ENCODE peak calls at places on chromosomes 3 and 15, in four cellular contexts. One of them, this sample, is unnamed. For H3K4me1, the result is how much of the 10 kb centered on the place peaks cover.

GRCh38 chr3:76040946-76041345 is 255.6 kb upstream of the ZNF717 start:
- DNase-seq in aorta: no peak
- DNase-seq in lung: no peak
- DNase-seq in lower lobe of right lung: no peak
- DNase-seq in this sample: no peak

GRCh38 chr15:72340366-72340765 is 20.4 kb upstream of the CELF6 start:
- DNase-seq in lower lobe of right lung: no peak
- DNase-seq in aorta: no peak
- DNase-seq in lung: no peak
- DNase-seq in this sample: no peak

GRCh38 chr3:124707667-124708066 is 22.6 kb upstream of the UMPS start:
- DNase-seq in lower lobe of right lung: no peak
- DNase-seq in aorta: no peak
- DNase-seq in lung: no peak
- DNase-seq in this sample: no peak

GRCh38 chr3:31966978-31967592 is 14.0 kb downstream of the OSBPL10 start:
- DNase-seq in lower lobe of right lung: no peak
- DNase-seq in lung: no peak
- DNase-seq in aorta: no peak
- DNase-seq in this sample: no peak

GRCh38 chr15:78389356-78389755 is 48.7 kb upstream of the IREB2 start:
- DNase-seq in lung: no peak
- DNase-seq in aorta: no peak
- DNase-seq in lower lobe of right lung: no peak
- DNase-seq in this sample: no peak

GRCh38 chr15:56099311-56099710 is 105.9 kb upstream of the NEDD4 start:
- DNase-seq in lower lobe of right lung: no peak
- DNase-seq in aorta: no peak
- DNase-seq in lung: no peak
- DNase-seq in this sample: no peak

GRCh38 chr3:175129126-175129525 is 270.0 kb downstream of the NAALADL2 start:
- DNase-seq in lower lobe of right lung: no peak
- DNase-seq in aorta: no peak
- DNase-seq in lung: no peak
- DNase-seq in this sample: no peak

GRCh38 chr3:73229036-73229435 is 167.6 kb downstream of the EBLN2 start:
- DNase-seq in lung: no peak
- DNase-seq in lower lobe of right lung: no peak
- DNase-seq in aorta: no peak
- DNase-seq in this sample: no peak

GRCh38 chr15:92869263-92869940 is 30.7 kb upstream of the CHD2 start:
- DNase-seq in lower lobe of right lung: no peak
- DNase-seq in lung: no peak
- DNase-seq in aorta: no peak
- DNase-seq in this sample: no peak

GRCh38 chr3:25448750-25449684 is 21.0 kb downstream of the RARB start:
- DNase-seq in lung: peak
- DNase-seq in aorta: peak
- DNase-seq in lower lobe of right lung: peak
- DNase-seq in this sample: peak

GRCh38 chr15:90142216-90143175 is 40.2 kb upstream of the IDH2 start:
- DNase-seq in lower lobe of right lung: peak
- DNase-seq in aorta: no peak
- DNase-seq in lung: no peak
- DNase-seq in this sample: no peak

GRCh38 chr3:100155105-100155504 is 40.8 kb upstream of the FILIP1L start:
- DNase-seq in lower lobe of right lung: no peak
- DNase-seq in aorta: no peak
- DNase-seq in lung: no peak
- DNase-seq in this sample: no peak

GRCh38 chr3:32457971-32458471 is 44.6 kb downstream of the CMTM6 start:
- DNase-seq in lung: no peak
- DNase-seq in aorta: no peak
- DNase-seq in lower lobe of right lung: no peak
- DNase-seq in this sample: no peak

GRCh38 chr15:100255644-100256043 is 86.1 kb downstream of the ADAMTS17 start:
- DNase-seq in aorta: no peak
- DNase-seq in lung: no peak
- DNase-seq in lower lobe of right lung: no peak
- DNase-seq in this sample: no peak

GRCh38 chr3:170528731-170529130 is 57.1 kb downstream of the SLC7A14 start:
- DNase-seq in lower lobe of right lung: no peak
- DNase-seq in lung: no peak
- DNase-seq in aorta: no peak
- DNase-seq in this sample: no peak

GRCh38 chr15:48084759-48085420 is 35.9 kb upstream of the SLC24A5 start:
- DNase-seq in lower lobe of right lung: no peak
- DNase-seq in aorta: no peak
- DNase-seq in lung: no peak
- DNase-seq in this sample: no peak

GRCh38 chr3:61733866-61734265 is 172.5 kb downstream of the PTPRG start:
- DNase-seq in aorta: no peak
- DNase-seq in lung: no peak
- DNase-seq in lower lobe of right lung: no peak
- DNase-seq in this sample: no peak

GRCh38 chr3:31815631-31816440 is 165.2 kb downstream of the OSBPL10 start:
- DNase-seq in lower lobe of right lung: no peak
- DNase-seq in aorta: no peak
- DNase-seq in lung: no peak
- DNase-seq in this sample: no peak

GRCh38 chr3:45473841-45474240 is 85.5 kb downstream of the LARS2 start:
- DNase-seq in lower lobe of right lung: no peak
- DNase-seq in aorta: no peak
- DNase-seq in lung: no peak
- DNase-seq in this sample: no peak

GRCh38 chr15:70269991-70270751 is 172.5 kb upstream of the TLE3 start:
- DNase-seq in lower lobe of right lung: no peak
- DNase-seq in lung: no peak
- DNase-seq in aorta: peak
- DNase-seq in this sample: peak

GRCh38 chr3:59774613-59775012 is 724.8 kb upstream of the CFAP20DC start:
- DNase-seq in lung: no peak
- DNase-seq in aorta: no peak
- DNase-seq in lower lobe of right lung: no peak
- DNase-seq in this sample: no peak

GRCh38 chr3:98002717-98003116 is 30.5 kb upstream of the RIOX2 start:
- DNase-seq in lung: no peak
- DNase-seq in aorta: no peak
- DNase-seq in lower lobe of right lung: no peak
- DNase-seq in this sample: no peak

GRCh38 chr3:76024640-76025039 is 239.3 kb upstream of the ZNF717 start:
- DNase-seq in aorta: no peak
- DNase-seq in lower lobe of right lung: no peak
- DNase-seq in lung: no peak
- DNase-seq in this sample: no peak

GRCh38 chr3:61866961-61867461 is 305.6 kb downstream of the PTPRG start:
- DNase-seq in aorta: no peak
- DNase-seq in lung: no peak
- DNase-seq in lower lobe of right lung: no peak
- DNase-seq in this sample: no peak

GRCh38 chr3:43330981-43331380 is 44.6 kb downstream of the SNRK start:
- DNase-seq in lower lobe of right lung: no peak
- DNase-seq in aorta: no peak
- DNase-seq in lung: no peak
- DNase-seq in this sample: no peak

GRCh38 chr3:122353901-122354401 is 28.9 kb downstream of the CSTA start:
- DNase-seq in aorta: no peak
- DNase-seq in lung: no peak
- DNase-seq in lower lobe of right lung: no peak
- DNase-seq in this sample: no peak

GRCh38 chr15:45375836-45376235 is 2.5 kb downstream of the GATM start:
- DNase-seq in lung: no peak
- DNase-seq in aorta: no peak
- DNase-seq in lower lobe of right lung: no peak
- DNase-seq in this sample: no peak

GRCh38 chr3:74663178-74663577 is 48.7 kb upstream of the CNTN3 start:
- DNase-seq in lung: no peak
- DNase-seq in lower lobe of right lung: no peak
- DNase-seq in aorta: no peak
- DNase-seq in this sample: no peak

GRCh38 chr3:74537164-74537563 is 77.3 kb downstream of the CNTN3 start:
- DNase-seq in lower lobe of right lung: no peak
- DNase-seq in aorta: peak
- DNase-seq in lung: no peak
- DNase-seq in this sample: no peak

GRCh38 chr15:34584321-34584668 is 844 bp upstream of the GOLGA8B start:
- DNase-seq in lower lobe of right lung: no peak
- DNase-seq in aorta: no peak
- DNase-seq in lung: no peak
- DNase-seq in this sample: no peak

GRCh38 chr3:143083781-143084180 is 35.8 kb upstream of the CHST2 start:
- DNase-seq in lower lobe of right lung: no peak
- DNase-seq in lung: no peak
- DNase-seq in aorta: no peak
- DNase-seq in this sample: no peak

GRCh38 chr15:90889736-90890456 is 5.6 kb downstream of the FES start:
- DNase-seq in lung: no peak
- DNase-seq in aorta: no peak
- DNase-seq in lower lobe of right lung: no peak
- DNase-seq in this sample: no peak

DNA sequence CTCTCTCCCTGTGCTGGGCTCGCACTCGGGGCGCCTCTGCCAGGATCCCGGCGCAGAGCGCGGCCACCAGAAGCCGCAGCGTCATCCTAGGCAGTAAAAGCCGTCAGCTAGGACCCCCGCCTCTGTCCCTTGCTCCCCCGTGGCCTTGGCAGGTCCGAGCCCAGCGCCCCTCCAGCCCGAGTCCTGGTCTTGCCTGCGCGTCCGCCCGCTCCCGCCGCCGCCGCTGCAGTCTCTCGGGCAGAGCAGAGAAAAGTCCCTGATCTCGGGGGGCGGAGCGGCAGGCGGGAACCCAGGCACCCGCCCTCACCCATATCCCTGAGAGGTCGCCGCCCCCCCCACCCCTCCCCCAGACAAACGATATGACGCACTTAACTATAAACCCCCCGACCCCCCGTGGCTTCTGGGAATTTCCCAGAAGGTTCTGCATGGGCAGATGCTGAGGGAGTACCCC is at the start of gene COL7A1:
- DNase-seq in lung: no peak
- DNase-seq in aorta: no peak
- DNase-seq in lower lobe of right lung: no peak
- DNase-seq in this sample: no peak
- H3K4me3 ChIP-seq in lung: no peak
- H3K4me3 ChIP-seq in aorta: peak
- H3K4me3 ChIP-seq in lower lobe of right lung: peak
- H3K4me3 ChIP-seq in this sample: no peak

DNA sequence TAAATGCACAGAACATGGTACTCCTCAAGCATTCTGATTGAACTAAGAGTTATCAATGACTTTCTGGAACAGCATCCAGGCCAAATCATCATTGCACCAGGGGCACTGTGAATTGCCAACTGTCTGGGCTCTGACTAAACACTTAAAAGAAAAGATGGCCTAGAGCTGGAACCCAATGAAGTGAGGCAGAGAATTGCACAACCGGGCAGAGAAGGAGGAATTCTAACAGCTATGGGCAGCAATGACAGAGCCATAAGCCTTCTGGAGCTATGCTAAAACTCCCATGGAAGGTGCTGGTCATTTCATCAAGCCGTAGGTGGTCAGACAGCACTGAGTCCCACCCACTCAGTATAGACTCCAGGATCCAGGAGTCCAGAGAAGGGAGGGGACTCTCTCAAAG is 48.1 kb upstream of the OXTR start:
- DNase-seq in lung: no peak
- DNase-seq in aorta: no peak
- DNase-seq in lower lobe of right lung: no peak
- DNase-seq in this sample: no peak
- H3K4me1 ChIP-seq in lung: under half
- H3K4me1 ChIP-seq in aorta: under half
- H3K4me1 ChIP-seq in lower lobe of right lung: under half
- H3K4me1 ChIP-seq in this sample: under half

DNA sequence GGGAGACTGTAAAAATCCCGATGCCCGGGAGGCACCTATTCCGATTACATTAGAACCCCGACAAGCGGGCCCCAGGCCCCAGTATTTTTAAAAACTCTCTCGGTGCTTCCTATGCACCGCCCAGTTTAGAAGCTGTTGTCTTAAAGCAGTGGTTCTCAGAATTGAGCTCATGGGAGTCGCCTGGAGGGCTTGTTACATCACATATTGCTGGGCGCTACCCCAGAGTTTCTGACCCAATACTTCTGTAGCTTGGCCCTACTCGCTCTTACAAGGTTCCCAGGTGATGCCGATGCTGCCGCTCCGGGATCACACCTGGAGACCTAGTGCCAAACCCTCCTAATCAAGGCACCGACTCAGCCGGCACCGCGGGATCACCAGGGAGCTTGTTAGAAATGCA is 35.2 kb downstream of the CPN2 start:
- DNase-seq in lower lobe of right lung: no peak
- DNase-seq in aorta: no peak
- DNase-seq in lung: no peak
- DNase-seq in this sample: no peak
- H3K4me3 ChIP-seq in lower lobe of right lung: peak
- H3K4me3 ChIP-seq in aorta: no peak
- H3K4me3 ChIP-seq in lung: no peak
- H3K4me3 ChIP-seq in this sample: no peak

DNA sequence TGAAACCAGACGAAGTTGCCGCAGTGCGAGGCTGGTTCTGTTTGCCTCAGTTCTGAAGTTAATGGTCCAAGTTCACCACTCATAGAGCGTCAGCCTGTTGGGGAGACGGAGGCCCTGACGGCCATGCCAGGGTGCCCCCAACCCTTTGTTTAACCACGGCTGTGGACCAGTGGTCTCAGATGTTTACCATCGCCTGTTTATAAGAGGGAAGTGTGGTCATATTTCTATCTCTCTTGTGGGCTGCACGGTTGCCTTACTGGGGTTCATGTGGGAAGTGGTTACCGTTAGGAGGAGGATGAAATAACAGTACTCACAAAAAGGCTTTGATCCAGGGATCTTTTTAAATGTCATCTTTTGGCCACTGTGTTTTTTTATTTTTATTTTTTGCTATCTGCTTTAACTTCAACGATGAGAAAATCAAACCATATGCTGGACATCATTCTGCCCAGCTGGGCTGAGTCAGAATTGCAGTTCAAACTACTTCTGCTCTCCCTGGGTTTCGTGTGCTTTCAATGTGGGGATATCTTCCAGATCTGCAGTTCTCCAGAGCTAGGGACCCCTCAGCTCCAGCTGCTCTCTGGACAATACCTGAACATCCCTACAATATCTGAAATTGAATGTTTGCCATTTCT is 17.8 kb downstream of the SMAD3 start:
- DNase-seq in aorta: no peak
- DNase-seq in lung: no peak
- DNase-seq in lower lobe of right lung: no peak
- DNase-seq in this sample: no peak
- H3K4me1 ChIP-seq in aorta: under half
- H3K4me1 ChIP-seq in lung: under half
- H3K4me1 ChIP-seq in lower lobe of right lung: half or more
- H3K4me1 ChIP-seq in this sample: half or more

This sample was measured in mucosa of descending colon.